ENCODE peak calls at places on chromosomes 16 and 17, in nine cellular contexts. V is kidney epithelial cell; U is stimulated activated CD4-positive, alpha-beta T cell treated with anti-CD3 and anti-CD28 coated beads, Interleukin-4, amount 100 ng/mL, for 4 hours; I is kidney; D is AG20443; T is cerebellar cortex; R is naive thymus-derived CD8-positive, alpha-beta T cell; Y is body of pancreas; H is DMS153. Z is an unnamed sample.

GRCh38 chr16:24045641-24046040 is 209.9 kb downstream of the PRKCB start:
- DNase-seq in T (peak; percentile 13), Y (no peak), U (no peak), D (no peak), H (peak; percentile 44), R (no peak), V (no peak), I (no peak), Z (no peak)

GRCh38 chr17:15341385-15341849 is at the start of gene TEKT3:
- DNase-seq in T (peak; percentile 22), H (peak; percentile 34), D (peak; percentile 87), Y (peak; percentile 86), U (no peak), I (peak; percentile 94), V (peak; percentile 32), R (no peak), Z (peak; percentile 23)

GRCh38 chr17:66952031-66952524 is 12.4 kb upstream of the CACNG4 start:
- DNase-seq in I (peak; percentile 86), Y (peak; percentile 55), H (no peak), U (no peak), V (peak; percentile 96), D (peak; percentile 85), R (no peak), T (no peak), Z (peak; percentile 94)

GRCh38 chr16:694187-694862 is 4.1 kb upstream of the WDR24 start:
- DNase-seq in D (no peak), R (no peak), H (no peak), I (no peak), T (no peak), Y (no peak), U (no peak), V (no peak), Z (no peak)

GRCh38 chr16:89345663-89346150 is 128.2 kb downstream of the ZNF778 start:
- DNase-seq in R (no peak), Y (peak; percentile 68), U (no peak), I (no peak), V (no peak), H (peak; percentile 34), D (no peak), T (no peak), Z (no peak)

GRCh38 chr16:1727651-1728624 is 21.9 kb downstream of the MAPK8IP3 start:
- DNase-seq in H (no peak), V (no peak), U (no peak), R (no peak), D (no peak), I (no peak), Y (no peak), T (no peak), Z (no peak)

GRCh38 chr16:80731915-80732314 is 72.5 kb downstream of the CDYL2 start:
- DNase-seq in I (no peak), R (no peak), Y (no peak), D (no peak), V (no peak), U (no peak), T (no peak), H (no peak), Z (no peak)

GRCh38 chr16:55496509-55497145 is 12.2 kb upstream of the LPCAT2 start:
- DNase-seq in I (no peak), V (no peak), Y (no peak), U (no peak), R (no peak), T (no peak), H (no peak), D (no peak), Z (no peak)

GRCh38 chr16:85211247-85211910 is 99.1 kb upstream of the CIBAR2 start:
- DNase-seq in U (no peak), D (peak; percentile 90), H (no peak), R (no peak), I (no peak), V (no peak), Y (no peak), T (no peak), Z (no peak)

GRCh38 chr17:43779145-43780125 is 658 bp upstream of the DUSP3 start:
- DNase-seq in U (no peak), T (peak; percentile 62), R (no peak), I (no peak), V (no peak), H (no peak), Y (peak; percentile 45), D (peak; percentile 21), Z (no peak)